ENCODE peak calls at places on chromosomes 3 and 15, in ten cellular contexts. One of them, this sample, is unnamed.

GRCh38 chr3:134628884-134629283 is 21.9 kb downstream of the KY start:
- DNase-seq in gastrocnemius medialis: no peak
- DNase-seq in A549: no peak
- DNase-seq in heart left ventricle: no peak
- DNase-seq in spleen: no peak
- DNase-seq in breast epithelium: no peak
- DNase-seq in adrenal gland: no peak
- DNase-seq in ovary: no peak
- DNase-seq in GM12878: no peak
- DNase-seq in transverse colon: no peak
- DNase-seq in this sample: no peak

GRCh38 chr3:129305592-129306091 is 27.0 kb downstream of the HMCES start:
- DNase-seq in adrenal gland: peak
- DNase-seq in gastrocnemius medialis: peak
- DNase-seq in transverse colon: peak
- DNase-seq in A549: no peak
- DNase-seq in GM12878: no peak
- DNase-seq in breast epithelium: peak
- DNase-seq in heart left ventricle: peak
- DNase-seq in ovary: peak
- DNase-seq in spleen: peak
- DNase-seq in this sample: no peak

GRCh38 chr3:123447749-123448502 is 964 bp downstream of the ADCY5 start:
- DNase-seq in adrenal gland: peak
- DNase-seq in A549: no peak
- DNase-seq in gastrocnemius medialis: no peak
- DNase-seq in spleen: no peak
- DNase-seq in GM12878: no peak
- DNase-seq in heart left ventricle: peak
- DNase-seq in ovary: peak
- DNase-seq in transverse colon: peak
- DNase-seq in breast epithelium: no peak
- DNase-seq in this sample: no peak

GRCh38 chr3:48122504-48122903 is 65.7 kb downstream of the CDC25A start:
- DNase-seq in GM12878: no peak
- DNase-seq in breast epithelium: no peak
- DNase-seq in spleen: no peak
- DNase-seq in A549: no peak
- DNase-seq in heart left ventricle: no peak
- DNase-seq in ovary: no peak
- DNase-seq in gastrocnemius medialis: no peak
- DNase-seq in adrenal gland: no peak
- DNase-seq in transverse colon: no peak
- DNase-seq in this sample: no peak

GRCh38 chr15:57676578-57676977 is 29.9 kb upstream of the POLR2M start:
- DNase-seq in breast epithelium: no peak
- DNase-seq in gastrocnemius medialis: no peak
- DNase-seq in A549: no peak
- DNase-seq in GM12878: no peak
- DNase-seq in adrenal gland: no peak
- DNase-seq in heart left ventricle: no peak
- DNase-seq in spleen: no peak
- DNase-seq in ovary: no peak
- DNase-seq in transverse colon: no peak
- DNase-seq in this sample: no peak

GRCh38 chr15:50876260-50876988 is 32.1 kb upstream of the AP4E1 start:
- DNase-seq in ovary: no peak
- DNase-seq in adrenal gland: no peak
- DNase-seq in GM12878: no peak
- DNase-seq in breast epithelium: no peak
- DNase-seq in gastrocnemius medialis: no peak
- DNase-seq in A549: no peak
- DNase-seq in transverse colon: peak
- DNase-seq in heart left ventricle: no peak
- DNase-seq in spleen: no peak
- DNase-seq in this sample: no peak

GRCh38 chr3:4988815-4989648 is 9.8 kb downstream of the BHLHE40 start:
- DNase-seq in GM12878: no peak
- DNase-seq in gastrocnemius medialis: peak
- DNase-seq in transverse colon: peak
- DNase-seq in breast epithelium: peak
- DNase-seq in spleen: no peak
- DNase-seq in ovary: peak
- DNase-seq in adrenal gland: no peak
- DNase-seq in A549: peak
- DNase-seq in heart left ventricle: peak
- DNase-seq in this sample: no peak

GRCh38 chr3:108527827-108528226 is 17.4 kb upstream of the MYH15 start:
- DNase-seq in gastrocnemius medialis: no peak
- DNase-seq in transverse colon: no peak
- DNase-seq in spleen: no peak
- DNase-seq in A549: no peak
- DNase-seq in heart left ventricle: no peak
- DNase-seq in breast epithelium: no peak
- DNase-seq in ovary: no peak
- DNase-seq in GM12878: no peak
- DNase-seq in adrenal gland: no peak
- DNase-seq in this sample: no peak

GRCh38 chr15:44033894-44034293 is 161.2 kb downstream of the FRMD5 start:
- DNase-seq in adrenal gland: peak
- DNase-seq in spleen: no peak
- DNase-seq in transverse colon: no peak
- DNase-seq in A549: peak
- DNase-seq in gastrocnemius medialis: no peak
- DNase-seq in breast epithelium: no peak
- DNase-seq in GM12878: no peak
- DNase-seq in ovary: no peak
- DNase-seq in heart left ventricle: no peak
- DNase-seq in this sample: no peak

GRCh38 chr15:55535436-55535835 is 27.4 kb upstream of the DNAAF4 start:
- DNase-seq in A549: no peak
- DNase-seq in transverse colon: no peak
- DNase-seq in gastrocnemius medialis: no peak
- DNase-seq in ovary: no peak
- DNase-seq in breast epithelium: no peak
- DNase-seq in spleen: no peak
- DNase-seq in adrenal gland: no peak
- DNase-seq in GM12878: no peak
- DNase-seq in heart left ventricle: no peak
- DNase-seq in this sample: no peak

GRCh38 chr3:127761101-127761802 is 61.1 kb downstream of the MGLL start:
- DNase-seq in ovary: no peak
- DNase-seq in gastrocnemius medialis: no peak
- DNase-seq in A549: no peak
- DNase-seq in GM12878: no peak
- DNase-seq in transverse colon: peak
- DNase-seq in spleen: peak
- DNase-seq in breast epithelium: no peak
- DNase-seq in adrenal gland: no peak
- DNase-seq in heart left ventricle: no peak
- DNase-seq in this sample: peak

GRCh38 chr3:69194431-69195183 is 72.2 kb upstream of the LMOD3 start:
- DNase-seq in transverse colon: no peak
- DNase-seq in ovary: no peak
- DNase-seq in heart left ventricle: no peak
- DNase-seq in A549: no peak
- DNase-seq in adrenal gland: no peak
- DNase-seq in gastrocnemius medialis: no peak
- DNase-seq in spleen: no peak
- DNase-seq in breast epithelium: no peak
- DNase-seq in GM12878: no peak
- DNase-seq in this sample: no peak

GRCh38 chr15:96992817-96993216 is 662.3 kb downstream of the NR2F2 start:
- DNase-seq in A549: no peak
- DNase-seq in ovary: no peak
- DNase-seq in gastrocnemius medialis: no peak
- DNase-seq in spleen: no peak
- DNase-seq in heart left ventricle: no peak
- DNase-seq in breast epithelium: no peak
- DNase-seq in GM12878: no peak
- DNase-seq in transverse colon: no peak
- DNase-seq in adrenal gland: no peak
- DNase-seq in this sample: peak
- TF ChIP-seq POLR2A in A549: no peak
- TF ChIP-seq POLR2A in ovary: no peak
- TF ChIP-seq POLR2A in gastrocnemius medialis: no peak
- TF ChIP-seq POLR2A in spleen: no peak
- TF ChIP-seq POLR2A in heart left ventricle: no peak
- TF ChIP-seq POLR2A in breast epithelium: no peak
- TF ChIP-seq POLR2A in GM12878: no peak
- TF ChIP-seq POLR2A in transverse colon: no peak
- TF ChIP-seq POLR2A in adrenal gland: no peak
- TF ChIP-seq POLR2A in this sample: no peak

GRCh38 chr15:41967506-41968206 is 4.7 kb downstream of the EHD4 start:
- DNase-seq in spleen: peak
- DNase-seq in breast epithelium: peak
- DNase-seq in gastrocnemius medialis: no peak
- DNase-seq in transverse colon: peak
- DNase-seq in ovary: no peak
- DNase-seq in heart left ventricle: peak
- DNase-seq in A549: no peak
- DNase-seq in adrenal gland: no peak
- DNase-seq in GM12878: peak
- DNase-seq in this sample: peak
- H3K4me3 ChIP-seq in spleen: no peak
- H3K4me3 ChIP-seq in breast epithelium: no peak
- H3K4me3 ChIP-seq in gastrocnemius medialis: no peak
- H3K4me3 ChIP-seq in transverse colon: no peak
- H3K4me3 ChIP-seq in ovary: no peak
- H3K4me3 ChIP-seq in heart left ventricle: no peak
- H3K4me3 ChIP-seq in A549: no peak
- H3K4me3 ChIP-seq in adrenal gland: no peak
- H3K4me3 ChIP-seq in GM12878: peak
- H3K4me3 ChIP-seq in this sample: no peak

GRCh38 chr3:186787642-186788481 is 4.5 kb downstream of the EIF4A2 start:
- DNase-seq in A549: no peak
- DNase-seq in adrenal gland: no peak
- DNase-seq in transverse colon: no peak
- DNase-seq in spleen: no peak
- DNase-seq in gastrocnemius medialis: no peak
- DNase-seq in ovary: no peak
- DNase-seq in GM12878: no peak
- DNase-seq in heart left ventricle: no peak
- DNase-seq in breast epithelium: no peak
- DNase-seq in this sample: no peak

GRCh38 chr3:186789554-186790260 is 6.3 kb downstream of the EIF4A2 start:
- DNase-seq in transverse colon: no peak
- DNase-seq in spleen: no peak
- DNase-seq in breast epithelium: no peak
- DNase-seq in GM12878: no peak
- DNase-seq in gastrocnemius medialis: no peak
- DNase-seq in A549: no peak
- DNase-seq in ovary: no peak
- DNase-seq in adrenal gland: no peak
- DNase-seq in heart left ventricle: no peak
- DNase-seq in this sample: peak

GRCh38 chr3:186786810-186787375 is 3.5 kb downstream of the EIF4A2 start:
- DNase-seq in gastrocnemius medialis: no peak
- DNase-seq in spleen: no peak
- DNase-seq in A549: no peak
- DNase-seq in heart left ventricle: no peak
- DNase-seq in GM12878: no peak
- DNase-seq in ovary: no peak
- DNase-seq in breast epithelium: no peak
- DNase-seq in adrenal gland: no peak
- DNase-seq in transverse colon: no peak
- DNase-seq in this sample: no peak

GRCh38 chr3:186788482-186789370 is 5.3 kb downstream of the EIF4A2 start:
- DNase-seq in spleen: no peak
- DNase-seq in ovary: no peak
- DNase-seq in transverse colon: no peak
- DNase-seq in A549: no peak
- DNase-seq in GM12878: no peak
- DNase-seq in breast epithelium: no peak
- DNase-seq in heart left ventricle: no peak
- DNase-seq in adrenal gland: no peak
- DNase-seq in gastrocnemius medialis: no peak
- DNase-seq in this sample: no peak

DNA sequence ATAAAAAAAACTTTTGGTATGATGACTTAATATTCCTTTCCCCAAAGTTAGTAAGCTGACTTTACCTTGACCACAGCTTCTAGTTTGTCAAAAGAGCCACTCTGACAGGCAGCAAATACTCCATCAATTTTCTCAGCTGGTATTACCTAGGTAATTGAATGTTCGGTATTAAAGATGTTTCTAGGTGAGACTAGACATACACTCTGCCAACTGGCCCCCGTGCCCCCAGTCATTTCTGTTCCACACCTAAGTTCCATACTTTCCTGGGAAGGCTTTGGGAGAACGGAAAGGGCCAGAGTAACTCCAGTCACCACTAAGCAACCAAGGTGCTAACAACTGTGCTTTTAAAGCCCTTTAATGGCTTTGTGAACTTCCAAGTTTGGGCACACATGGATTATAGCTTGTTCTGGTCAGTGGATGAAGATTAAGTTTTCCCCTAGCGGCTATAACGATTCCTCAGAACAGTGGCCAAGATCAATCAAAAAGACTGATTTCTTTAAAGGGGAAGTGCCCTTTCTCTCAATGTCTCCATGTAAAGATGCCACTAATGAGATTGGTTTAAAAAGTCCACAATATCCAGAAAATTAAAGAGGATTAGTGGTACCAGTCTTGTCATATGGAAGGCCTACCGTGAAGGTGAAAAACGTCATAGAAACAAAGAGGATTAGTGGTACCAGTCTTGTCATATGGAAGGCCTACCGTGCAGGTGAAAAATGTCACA is 7.0 kb downstream of the EIF4A2 start:
- DNase-seq in A549: peak
- DNase-seq in spleen: no peak
- DNase-seq in transverse colon: no peak
- DNase-seq in GM12878: no peak
- DNase-seq in ovary: no peak
- DNase-seq in breast epithelium: no peak
- DNase-seq in gastrocnemius medialis: no peak
- DNase-seq in heart left ventricle: no peak
- DNase-seq in adrenal gland: no peak
- DNase-seq in this sample: peak
- TF ChIP-seq POLR2A in A549: no peak
- TF ChIP-seq POLR2A in spleen: no peak
- TF ChIP-seq POLR2A in transverse colon: peak
- TF ChIP-seq POLR2A in GM12878: peak
- TF ChIP-seq POLR2A in ovary: no peak
- TF ChIP-seq POLR2A in breast epithelium: no peak
- TF ChIP-seq POLR2A in gastrocnemius medialis: no peak
- TF ChIP-seq POLR2A in heart left ventricle: no peak
- TF ChIP-seq POLR2A in adrenal gland: no peak
- TF ChIP-seq POLR2A in this sample: peak

GRCh38 chr3:74845086-74845485 is 230.6 kb upstream of the CNTN3 start:
- DNase-seq in GM12878: no peak
- DNase-seq in gastrocnemius medialis: no peak
- DNase-seq in ovary: no peak
- DNase-seq in A549: no peak
- DNase-seq in adrenal gland: no peak
- DNase-seq in heart left ventricle: no peak
- DNase-seq in transverse colon: no peak
- DNase-seq in spleen: no peak
- DNase-seq in breast epithelium: no peak
- DNase-seq in this sample: no peak

GRCh38 chr3:74844428-74844827 is 230.0 kb upstream of the CNTN3 start:
- DNase-seq in breast epithelium: no peak
- DNase-seq in adrenal gland: no peak
- DNase-seq in transverse colon: no peak
- DNase-seq in ovary: no peak
- DNase-seq in GM12878: no peak
- DNase-seq in A549: no peak
- DNase-seq in spleen: no peak
- DNase-seq in gastrocnemius medialis: no peak
- DNase-seq in heart left ventricle: no peak
- DNase-seq in this sample: no peak

GRCh38 chr3:74839591-74839990 is 225.1 kb upstream of the CNTN3 start:
- DNase-seq in heart left ventricle: no peak
- DNase-seq in breast epithelium: no peak
- DNase-seq in adrenal gland: no peak
- DNase-seq in gastrocnemius medialis: no peak
- DNase-seq in ovary: no peak
- DNase-seq in transverse colon: no peak
- DNase-seq in spleen: no peak
- DNase-seq in A549: no peak
- DNase-seq in GM12878: no peak
- DNase-seq in this sample: no peak
- H3K4me3 ChIP-seq in heart left ventricle: no peak
- H3K4me3 ChIP-seq in breast epithelium: no peak
- H3K4me3 ChIP-seq in adrenal gland: no peak
- H3K4me3 ChIP-seq in gastrocnemius medialis: no peak
- H3K4me3 ChIP-seq in ovary: no peak
- H3K4me3 ChIP-seq in transverse colon: no peak
- H3K4me3 ChIP-seq in spleen: no peak
- H3K4me3 ChIP-seq in A549: no peak
- H3K4me3 ChIP-seq in GM12878: no peak
- H3K4me3 ChIP-seq in this sample: no peak

This sample was measured in NB4.